ENCODE peak calls at places on chromosomes 2 and 18, in six cellular contexts. One of them, this sample, is unnamed.

GRCh38 chr2:163348843-163349395 is 386.9 kb downstream of the FIGN start:
- DNase-seq in transverse colon: peak; percentile 19
- DNase-seq in progenitor cell of endocrine pancreas: no peak
- DNase-seq in HFFc6: peak; percentile 90
- DNase-seq in pancreas: no peak
- DNase-seq in HFF-Myc: peak; percentile 41
- DNase-seq in this sample: peak; percentile 7

GRCh38 chr2:217986256-217986961 is 16.4 kb downstream of the TNS1 start:
- DNase-seq in HFF-Myc: no peak
- DNase-seq in progenitor cell of endocrine pancreas: no peak
- DNase-seq in pancreas: peak; percentile 49
- DNase-seq in transverse colon: no peak
- DNase-seq in HFFc6: no peak
- DNase-seq in this sample: no peak

GRCh38 chr2:35454966-35455638 is 900.5 kb upstream of the CRIM1 start:
- DNase-seq in transverse colon: no peak
- DNase-seq in HFFc6: no peak
- DNase-seq in HFF-Myc: no peak
- DNase-seq in pancreas: no peak
- DNase-seq in progenitor cell of endocrine pancreas: no peak
- DNase-seq in this sample: peak; percentile 14

GRCh38 chr18:72985686-72986085 is 117.9 kb upstream of the NETO1 start:
- DNase-seq in progenitor cell of endocrine pancreas: no peak
- DNase-seq in HFFc6: no peak
- DNase-seq in pancreas: no peak
- DNase-seq in HFF-Myc: no peak
- DNase-seq in transverse colon: no peak
- DNase-seq in this sample: no peak

GRCh38 chr2:101516833-101517690 is 42.1 kb upstream of the RFX8 start:
- DNase-seq in transverse colon: no peak
- DNase-seq in HFF-Myc: peak; percentile 87
- DNase-seq in pancreas: no peak
- DNase-seq in HFFc6: peak; percentile 96
- DNase-seq in progenitor cell of endocrine pancreas: no peak
- DNase-seq in this sample: peak; percentile 96

GRCh38 chr2:188884051-188884450 is 90.1 kb upstream of the COL3A1 start:
- DNase-seq in transverse colon: no peak
- DNase-seq in progenitor cell of endocrine pancreas: no peak
- DNase-seq in HFF-Myc: peak; percentile 81
- DNase-seq in pancreas: no peak
- DNase-seq in HFFc6: peak; percentile 10
- DNase-seq in this sample: no peak

GRCh38 chr18:10235553-10235952 is 218.9 kb upstream of the APCDD1 start:
- DNase-seq in HFF-Myc: peak; percentile 54
- DNase-seq in pancreas: no peak
- DNase-seq in transverse colon: no peak
- DNase-seq in progenitor cell of endocrine pancreas: no peak
- DNase-seq in HFFc6: no peak
- DNase-seq in this sample: no peak

GRCh38 chr18:79933765-79934164 is 17.7 kb downstream of the SLC66A2 start:
- DNase-seq in pancreas: peak; percentile 71
- DNase-seq in HFF-Myc: peak; percentile 38
- DNase-seq in HFFc6: peak; percentile 80
- DNase-seq in transverse colon: peak; percentile 71
- DNase-seq in progenitor cell of endocrine pancreas: no peak
- DNase-seq in this sample: no peak

GRCh38 chr2:97889156-97889555 is 106.6 kb downstream of the TMEM131 start:
- DNase-seq in HFF-Myc: no peak
- DNase-seq in progenitor cell of endocrine pancreas: no peak
- DNase-seq in HFFc6: no peak
- DNase-seq in pancreas: no peak
- DNase-seq in transverse colon: no peak
- DNase-seq in this sample: no peak

GRCh38 chr2:18057657-18058056 is 179.2 kb downstream of the KCNS3 start:
- DNase-seq in HFFc6: no peak
- DNase-seq in pancreas: no peak
- DNase-seq in progenitor cell of endocrine pancreas: no peak
- DNase-seq in HFF-Myc: no peak
- DNase-seq in transverse colon: no peak
- DNase-seq in this sample: no peak

GRCh38 chr2:45652090-45653050 is 895 bp downstream of the PRKCE start:
- DNase-seq in progenitor cell of endocrine pancreas: no peak
- DNase-seq in HFF-Myc: no peak
- DNase-seq in transverse colon: peak; percentile 42
- DNase-seq in HFFc6: peak; percentile 34
- DNase-seq in pancreas: peak; percentile 64
- DNase-seq in this sample: peak; percentile 25

GRCh38 chr2:20624156-20624883 is 26.6 kb downstream of the HS1BP3 start:
- DNase-seq in transverse colon: no peak
- DNase-seq in progenitor cell of endocrine pancreas: no peak
- DNase-seq in HFF-Myc: no peak
- DNase-seq in HFFc6: no peak
- DNase-seq in pancreas: peak; percentile 34
- DNase-seq in this sample: no peak

GRCh38 chr2:197163755-197164753 is 146.5 kb downstream of the ANKRD44 start:
- DNase-seq in HFF-Myc: no peak
- DNase-seq in progenitor cell of endocrine pancreas: peak; percentile 27
- DNase-seq in pancreas: no peak
- DNase-seq in transverse colon: no peak
- DNase-seq in HFFc6: no peak
- DNase-seq in this sample: no peak

GRCh38 chr2:48248251-48248933 is 281.6 kb upstream of the STON1 start:
- DNase-seq in progenitor cell of endocrine pancreas: no peak
- DNase-seq in HFF-Myc: peak; percentile 65
- DNase-seq in pancreas: no peak
- DNase-seq in transverse colon: no peak
- DNase-seq in HFFc6: peak; percentile 93
- DNase-seq in this sample: peak; percentile 95

GRCh38 chr2:55883339-55883738 is 40.2 kb downstream of the EFEMP1 start:
- DNase-seq in pancreas: no peak
- DNase-seq in HFFc6: peak; percentile 13
- DNase-seq in progenitor cell of endocrine pancreas: no peak
- DNase-seq in transverse colon: no peak
- DNase-seq in HFF-Myc: no peak
- DNase-seq in this sample: no peak

GRCh38 chr18:54296017-54296416 is 26.7 kb downstream of the POLI start:
- DNase-seq in pancreas: no peak
- DNase-seq in transverse colon: no peak
- DNase-seq in HFF-Myc: no peak
- DNase-seq in progenitor cell of endocrine pancreas: no peak
- DNase-seq in HFFc6: no peak
- DNase-seq in this sample: peak; percentile 9

GRCh38 chr2:8850845-8851244 is 13.4 kb upstream of the KIDINS220 start:
- DNase-seq in HFFc6: no peak
- DNase-seq in HFF-Myc: no peak
- DNase-seq in progenitor cell of endocrine pancreas: no peak
- DNase-seq in pancreas: no peak
- DNase-seq in transverse colon: no peak
- DNase-seq in this sample: no peak

DNA sequence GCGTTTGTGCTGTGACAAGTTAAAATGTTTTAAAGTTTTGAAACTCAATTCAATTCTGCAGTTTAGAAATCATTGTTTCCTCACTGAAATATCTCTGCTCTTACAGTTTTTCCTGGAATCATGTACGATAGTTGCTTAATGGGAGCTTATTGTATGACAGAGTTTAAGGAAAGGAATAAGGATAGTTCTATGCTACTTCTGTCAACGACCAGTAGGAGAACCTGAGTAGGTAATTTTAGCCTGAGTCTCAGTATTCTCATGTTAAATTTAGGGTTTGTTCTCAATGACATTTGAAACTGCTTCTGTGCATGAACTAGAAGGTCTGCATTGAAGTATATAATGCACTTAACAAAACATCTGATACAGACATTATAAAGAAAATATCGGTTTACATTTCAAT is 361.1 kb downstream of the CPS1 start:
- DNase-seq in HFF-Myc: no peak
- DNase-seq in pancreas: no peak
- DNase-seq in transverse colon: no peak
- DNase-seq in progenitor cell of endocrine pancreas: no peak
- DNase-seq in HFFc6: no peak
- DNase-seq in this sample: no peak
- TF ChIP-seq CTCF in HFF-Myc: no peak
- TF ChIP-seq CTCF in pancreas: no peak
- TF ChIP-seq CTCF in transverse colon: no peak
- TF ChIP-seq CTCF in progenitor cell of endocrine pancreas: peak; percentile 11
- TF ChIP-seq CTCF in HFFc6: no peak
- TF ChIP-seq CTCF in this sample: no peak

DNA sequence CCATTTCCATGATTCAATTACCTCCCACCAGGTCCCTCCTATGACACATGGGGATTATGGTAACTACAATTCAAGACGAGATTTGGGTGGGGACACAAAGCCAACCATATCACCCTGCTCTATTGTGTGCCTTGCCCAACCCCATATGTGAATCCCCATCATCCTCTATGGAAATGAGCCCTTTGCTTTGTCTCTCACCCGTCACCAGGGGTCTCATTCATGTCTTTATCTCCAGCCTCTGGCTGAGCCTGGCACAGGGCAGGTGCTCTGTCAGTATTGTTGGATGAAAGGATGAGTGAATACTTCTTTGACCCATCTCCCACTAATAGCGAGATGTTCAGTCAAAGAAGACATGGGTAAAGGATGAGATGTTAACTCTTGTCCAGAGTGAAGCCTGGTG is 116.6 kb upstream of the LGALSL start:
- DNase-seq in pancreas: no peak
- DNase-seq in transverse colon: no peak
- DNase-seq in progenitor cell of endocrine pancreas: no peak
- DNase-seq in HFFc6: no peak
- DNase-seq in HFF-Myc: no peak
- DNase-seq in this sample: no peak
- TF ChIP-seq CTCF in pancreas: no peak
- TF ChIP-seq CTCF in transverse colon: no peak
- TF ChIP-seq CTCF in progenitor cell of endocrine pancreas: no peak
- TF ChIP-seq CTCF in HFFc6: no peak
- TF ChIP-seq CTCF in HFF-Myc: no peak
- TF ChIP-seq CTCF in this sample: no peak

DNA sequence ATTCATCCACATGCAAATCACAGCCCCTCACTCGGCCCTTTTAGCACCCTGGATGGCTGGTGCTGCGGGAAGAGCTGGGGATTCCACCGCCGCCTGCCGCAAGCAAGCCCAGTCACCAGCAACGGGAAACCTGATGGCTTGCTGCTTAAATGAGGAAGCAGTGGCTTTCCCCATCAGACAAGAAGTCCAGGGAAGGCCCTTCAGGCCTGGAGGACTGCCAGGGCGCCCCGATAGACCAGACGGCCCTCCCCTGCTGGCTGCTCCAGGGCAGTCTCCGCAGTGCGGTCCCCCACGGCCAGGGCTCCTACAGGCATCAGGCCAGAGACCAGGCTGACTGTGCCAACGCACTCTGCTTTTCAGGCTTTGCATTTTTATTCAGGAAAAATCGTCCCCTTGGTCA is 439.1 kb downstream of the EIPR1 start:
- DNase-seq in HFFc6: no peak
- DNase-seq in progenitor cell of endocrine pancreas: no peak
- DNase-seq in HFF-Myc: no peak
- DNase-seq in pancreas: no peak
- DNase-seq in transverse colon: no peak
- DNase-seq in this sample: no peak
- TF ChIP-seq CTCF in HFFc6: no peak
- TF ChIP-seq CTCF in progenitor cell of endocrine pancreas: no peak
- TF ChIP-seq CTCF in HFF-Myc: no peak
- TF ChIP-seq CTCF in pancreas: no peak
- TF ChIP-seq CTCF in transverse colon: no peak
- TF ChIP-seq CTCF in this sample: no peak

GRCh38 chr2:72913531-72914225 is 3.6 kb upstream of the EMX1 start:
- DNase-seq in HFFc6: no peak
- DNase-seq in HFF-Myc: no peak
- DNase-seq in transverse colon: no peak
- DNase-seq in progenitor cell of endocrine pancreas: no peak
- DNase-seq in pancreas: no peak
- DNase-seq in this sample: no peak
- TF ChIP-seq CTCF in HFFc6: peak; percentile 22
- TF ChIP-seq CTCF in HFF-Myc: peak; percentile 12
- TF ChIP-seq CTCF in transverse colon: no peak
- TF ChIP-seq CTCF in progenitor cell of endocrine pancreas: peak; percentile 24
- TF ChIP-seq CTCF in pancreas: no peak
- TF ChIP-seq CTCF in this sample: peak; percentile 33

GRCh38 chr2:233098615-233099014 is 38.5 kb downstream of the INPP5D start:
- DNase-seq in transverse colon: no peak
- DNase-seq in HFFc6: no peak
- DNase-seq in pancreas: peak; percentile 80
- DNase-seq in HFF-Myc: no peak
- DNase-seq in progenitor cell of endocrine pancreas: no peak
- DNase-seq in this sample: no peak
- TF ChIP-seq CTCF in transverse colon: no peak
- TF ChIP-seq CTCF in HFFc6: peak; percentile 50
- TF ChIP-seq CTCF in pancreas: peak; percentile 16
- TF ChIP-seq CTCF in HFF-Myc: peak; percentile 36
- TF ChIP-seq CTCF in progenitor cell of endocrine pancreas: peak; percentile 41
- TF ChIP-seq CTCF in this sample: no peak

DNA sequence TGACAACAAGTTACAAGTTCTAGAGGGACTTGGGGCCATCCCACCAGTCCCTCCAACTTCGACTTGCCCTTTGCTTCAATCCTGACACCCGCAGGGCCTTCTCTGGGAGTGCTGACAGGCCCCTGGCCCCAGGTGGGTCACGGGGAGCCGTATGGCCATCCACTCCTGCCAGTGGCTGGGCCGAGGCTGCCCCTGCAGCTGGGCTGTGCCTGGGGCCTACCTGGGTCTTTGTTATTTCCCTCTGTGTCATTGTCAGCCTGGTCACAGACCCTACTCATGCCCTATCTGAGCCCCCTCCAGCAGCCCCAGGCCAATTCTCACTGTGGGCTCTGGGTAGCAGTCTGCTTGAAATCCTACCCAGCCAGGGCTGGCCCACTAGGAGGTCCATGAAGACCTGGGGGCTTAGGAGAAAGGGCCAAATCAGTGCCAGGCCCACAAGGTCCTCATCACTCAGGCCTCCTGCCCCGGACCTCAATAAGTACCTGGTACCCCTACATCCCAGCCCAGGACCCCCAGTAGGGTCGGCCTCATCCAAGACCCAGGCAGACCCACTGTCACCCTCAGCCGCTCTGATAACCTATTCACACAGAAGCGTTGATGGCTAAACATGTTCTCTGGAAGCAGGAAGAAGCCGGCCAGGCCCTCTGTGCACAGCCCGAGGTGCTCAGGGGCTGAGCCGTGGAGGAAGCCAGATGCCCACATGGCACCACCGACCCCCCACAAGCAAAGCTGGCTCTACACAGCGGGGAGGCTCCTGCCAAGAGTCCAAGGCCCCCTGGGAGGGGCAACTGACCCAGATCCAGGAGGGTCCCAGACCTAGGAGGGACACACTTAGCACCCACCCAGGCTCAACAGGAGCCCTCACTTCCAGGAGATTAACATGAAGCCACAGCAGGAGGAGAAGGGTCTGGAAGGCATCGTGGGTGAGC is 57.7 kb downstream of the BIN1 start:
- DNase-seq in HFF-Myc: no peak
- DNase-seq in progenitor cell of endocrine pancreas: no peak
- DNase-seq in transverse colon: no peak
- DNase-seq in HFFc6: no peak
- DNase-seq in pancreas: peak; percentile 52
- DNase-seq in this sample: no peak
- TF ChIP-seq CTCF in HFF-Myc: no peak
- TF ChIP-seq CTCF in progenitor cell of endocrine pancreas: no peak
- TF ChIP-seq CTCF in transverse colon: no peak
- TF ChIP-seq CTCF in HFFc6: no peak
- TF ChIP-seq CTCF in pancreas: no peak
- TF ChIP-seq CTCF in this sample: no peak